ENCODE peak calls at places on chromosome 17, in seven cellular contexts. Y, Z, Q, H, D, S and F are unnamed samples.

GRCh38 chr17:74601944-74602572 is 10.0 kb upstream of the CD300LD start:
- DNase-seq in H (no peak), Y (no peak), Q (peak; percentile 28), Z (peak; percentile 67), D (peak; percentile 57), S (peak; percentile 26), F (no peak)

GRCh38 chr17:21365016-21365415 is 11.1 kb upstream of the KCNJ12 start:
- DNase-seq in S (no peak), Y (no peak), D (no peak), H (no peak), Z (no peak), Q (no peak), F (no peak)

GRCh38 chr17:67503184-67503583 is 126.1 kb downstream of the PITPNC1 start:
- DNase-seq in Q (peak; percentile 80), Y (no peak), H (no peak), D (no peak), S (no peak), Z (no peak), F (no peak)

GRCh38 chr17:30970757-30971567 is at the start of gene RNF135:
- DNase-seq in Q (peak; percentile 88), Y (peak; percentile 46), H (peak; percentile 90), S (peak; percentile 90), Z (peak; percentile 91), D (peak; percentile 91), F (peak; percentile 54)

GRCh38 chr17:65323055-65323454 is 185.9 kb downstream of the RGS9 start:
- DNase-seq in Z (peak; percentile 52), D (no peak), H (no peak), S (no peak), Q (no peak), Y (no peak), F (no peak)

GRCh38 chr17:10814083-10814482 is 10.2 kb upstream of the TMEM238L start:
- DNase-seq in H (no peak), D (no peak), Q (no peak), S (no peak), Y (no peak), Z (no peak), F (no peak)

GRCh38 chr17:50817142-50817751 is 18.1 kb upstream of the WFIKKN2 start:
- DNase-seq in S (peak; percentile 49), D (peak; percentile 43), Z (peak; percentile 71), Q (no peak), H (peak; percentile 66), Y (no peak), F (no peak)

GRCh38 chr17:21368545-21369246 is 7.5 kb upstream of the KCNJ12 start:
- DNase-seq in Q (no peak), S (no peak), H (no peak), Z (no peak), Y (no peak), D (no peak), F (no peak)

GRCh38 chr17:37824534-37825485 is 80.0 kb upstream of the HNF1B start:
- DNase-seq in Z (peak; percentile 44), S (no peak), D (peak; percentile 71), Q (peak; percentile 92), H (no peak), Y (no peak), F (peak; percentile 76)

GRCh38 chr17:6831662-6832263 is at the start of gene TEKT1:
- DNase-seq in D (peak; percentile 82), H (peak; percentile 88), S (peak; percentile 69), Q (peak; percentile 76), Y (no peak), Z (peak; percentile 97), F (peak; percentile 29)

GRCh38 chr17:74831442-74832146 is 28.1 kb downstream of the GRIN2C start:
- DNase-seq in H (no peak), Z (no peak), Y (no peak), S (no peak), D (no peak), Q (no peak), F (no peak)

GRCh38 chr17:37848690-37849616 is 75.3 kb upstream of the TBC1D3K start:
- DNase-seq in S (no peak), D (peak; percentile 39), Z (no peak), H (no peak), Y (no peak), Q (peak; percentile 93), F (peak; percentile 23)

GRCh38 chr17:38430316-38430715 is 2.1 kb downstream of the ARHGAP23 start:
- DNase-seq in S (no peak), Q (no peak), Y (no peak), H (no peak), D (peak; percentile 75), Z (no peak), F (no peak)

GRCh38 chr17:62892870-62893338 is 73.1 kb upstream of the TANC2 start:
- DNase-seq in D (peak; percentile 75), Y (peak; percentile 40), Q (peak; percentile 98), H (peak; percentile 69), Z (peak; percentile 40), S (peak; percentile 50), F (no peak)

GRCh38 chr17:74516561-74516960 is 14.7 kb downstream of the CD300LB start:
- DNase-seq in S (no peak), Q (no peak), Z (no peak), Y (no peak), H (no peak), D (no peak), F (no peak)

GRCh38 chr17:65022751-65023421 is 33.7 kb downstream of the GNA13 start:
- DNase-seq in S (no peak), H (no peak), D (peak; percentile 28), Z (no peak), Y (peak; percentile 7), Q (peak; percentile 98), F (peak; percentile 59)

DNA sequence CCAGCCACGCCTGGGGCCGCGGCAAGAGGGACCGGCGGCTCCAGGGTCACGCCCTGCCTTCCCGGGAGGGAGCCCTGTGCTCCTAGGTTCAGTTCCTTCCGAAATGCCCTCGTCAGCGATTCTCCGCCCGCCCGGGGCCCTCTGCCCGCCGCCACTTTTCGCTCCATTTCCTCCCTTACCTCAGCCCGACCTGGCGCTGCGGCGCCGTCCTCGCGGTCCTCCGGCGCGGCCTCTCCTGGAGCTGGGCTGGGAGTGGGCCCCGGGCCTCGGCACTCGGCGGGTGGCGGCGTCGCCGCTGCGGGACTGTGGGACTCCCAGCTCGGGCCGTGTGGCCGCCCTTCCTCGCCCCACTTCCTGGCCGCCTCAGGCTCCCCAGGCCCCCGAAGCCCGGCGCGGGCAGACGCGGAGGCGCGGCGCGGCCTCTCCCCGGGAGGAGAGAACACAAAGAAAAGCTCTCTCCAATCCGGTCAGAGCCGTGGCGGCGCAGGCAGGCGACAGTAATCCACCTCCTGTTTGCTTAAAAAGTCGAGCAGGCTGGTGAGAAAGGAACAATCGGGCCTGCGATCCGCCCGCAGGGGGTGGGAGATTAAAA is 1.6 kb downstream of the BAHCC1 start:
- DNase-seq in D (no peak), Q (peak; percentile 65), Y (no peak), H (no peak), Z (peak; percentile 85), S (no peak), F (no peak)
- H3K4me3 ChIP-seq in D (peak overlapping the region; percentile 67), Q (peak overlapping the region; percentile 65), Y (peak overlapping the region; percentile 55), H (peak overlapping the region; percentile 74), Z (peak overlapping the region; percentile 65), S (peak overlapping the region; percentile 69), F (peak overlapping the region; percentile 72)

GRCh38 chr17:45646288-45646988 is 137.7 kb upstream of the CRHR1 start:
- DNase-seq in H (no peak), Y (no peak), Z (no peak), S (no peak), Q (no peak), D (no peak), F (no peak)

GRCh38 chr17:45650601-45651000 is 133.5 kb upstream of the CRHR1 start:
- DNase-seq in D (no peak), Z (no peak), H (no peak), Y (no peak), Q (no peak), S (no peak), F (no peak)

GRCh38 chr17:45651145-45651713 is 132.9 kb upstream of the CRHR1 start:
- DNase-seq in D (no peak), H (no peak), Z (no peak), S (no peak), Y (no peak), Q (no peak), F (no peak)

GRCh38 chr17:45649796-45650195 is 134.3 kb upstream of the CRHR1 start:
- DNase-seq in Y (no peak), H (no peak), Z (no peak), Q (no peak), D (no peak), S (no peak), F (no peak)

GRCh38 chr17:45648642-45649041 is 135.5 kb upstream of the CRHR1 start:
- DNase-seq in Y (no peak), D (no peak), Q (no peak), H (no peak), S (no peak), Z (peak; percentile 76), F (no peak)
- TF ChIP-seq CTCF in Y (no peak), D (no peak), Q (peak; percentile 59), H (no peak), S (no peak), Z (peak; percentile 89), F (no peak)

DNA sequence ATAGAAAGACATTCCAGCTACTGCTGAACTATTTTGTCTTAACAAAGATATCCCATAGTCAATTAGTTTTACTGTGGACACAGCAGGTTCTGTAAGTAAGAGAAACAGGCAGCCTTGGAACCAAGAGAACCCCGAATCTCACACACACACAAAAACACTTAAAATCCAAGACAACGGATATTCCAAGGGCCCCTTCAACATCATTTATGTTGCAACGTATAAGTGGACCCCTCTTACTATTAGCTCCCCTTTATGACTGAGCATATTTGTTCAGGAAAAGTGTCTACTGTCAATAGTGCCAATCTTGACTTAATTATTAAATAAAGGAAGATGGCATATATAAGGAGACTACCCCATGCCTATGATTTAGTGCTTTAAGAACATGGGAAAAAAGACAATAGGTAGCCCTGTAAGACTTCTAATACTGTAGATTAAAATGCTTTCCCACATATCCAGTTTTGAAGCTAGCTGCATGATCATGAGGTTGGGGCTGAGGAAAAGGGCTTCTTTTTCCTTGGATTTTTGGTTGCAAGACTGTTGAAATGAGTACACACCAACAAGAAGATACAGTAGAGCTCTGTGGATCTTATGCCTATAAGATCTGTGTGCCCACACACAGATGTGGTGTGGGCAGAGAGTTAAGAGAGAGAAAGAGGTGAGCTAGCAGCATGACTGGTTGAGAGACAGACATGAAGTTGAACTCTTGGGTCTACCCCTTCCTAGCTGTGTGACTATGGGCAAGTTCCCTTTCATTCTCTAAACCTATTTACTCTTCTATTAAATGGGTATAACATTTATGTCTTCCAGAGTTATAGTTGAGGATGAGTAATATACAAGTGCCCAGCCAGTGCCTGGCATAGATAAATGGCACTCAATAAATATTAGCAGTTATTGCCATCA is 3.0 kb downstream of the MMD start:
- DNase-seq in S (no peak), Q (no peak), D (no peak), H (no peak), Y (no peak), Z (no peak), F (no peak)
- H3K4me3 ChIP-seq in S (no peak overlapping the region), Q (no peak overlapping the region), D (no peak overlapping the region), H (no peak overlapping the region), Y (no peak overlapping the region), Z (no peak overlapping the region), F (no peak overlapping the region)

DNA sequence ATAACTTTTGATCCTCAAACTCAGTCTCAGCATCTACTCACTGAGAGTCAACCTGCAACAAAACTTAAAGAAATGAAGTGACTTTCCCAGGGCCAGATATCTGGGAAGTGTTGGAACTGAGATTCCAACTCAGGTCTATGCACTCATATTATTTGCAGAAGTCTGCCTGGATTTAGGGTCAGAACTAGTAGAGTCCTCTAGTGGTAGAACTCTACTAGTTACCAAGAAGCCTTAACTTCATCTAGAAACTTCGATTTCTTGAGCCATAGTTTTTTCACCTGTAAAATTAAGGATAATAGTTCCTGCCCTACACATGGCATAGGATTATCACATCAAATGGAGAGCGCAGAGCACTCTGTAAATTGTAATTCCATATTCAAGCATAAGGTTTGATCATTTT is 23.4 kb upstream of the KRT24 start:
- DNase-seq in D (peak; percentile 8), S (no peak), Z (peak; percentile 47), H (no peak), Y (no peak), Q (no peak), F (no peak)
- TF ChIP-seq CTCF in D (peak; percentile 32), S (no peak), Z (peak; percentile 47), H (peak; percentile 41), Y (peak; percentile 31), Q (peak; percentile 64), F (peak; percentile 30)

GRCh38 chr17:68602267-68602644 is 1.1 kb upstream of the FAM20A start:
- DNase-seq in Q (no peak), H (no peak), Y (no peak), D (no peak), Z (no peak), S (no peak), F (no peak)
- H3K4me3 ChIP-seq in Q (no peak overlapping the region), H (no peak overlapping the region), Y (no peak overlapping the region), D (no peak overlapping the region), Z (no peak overlapping the region), S (no peak overlapping the region), F (no peak overlapping the region)